ENCODE peak calls at places on chromosomes 12 and 14, in nine cellular contexts. U is BJ, C is Peyer's patch, Z is GM23338, H is IMR-90, X is fibroblast of lung, O is AG04450, Y is lower leg skin, S is endothelial cell. Q is an unnamed sample.

GRCh38 chr12:113980537-113981337 is 14.6 kb upstream of the RBM19 start:
- DNase-seq in U (no peak), C (no peak), Z (peak; percentile 88), H (peak; percentile 74), X (peak; percentile 55), O (peak; percentile 47), Y (no peak), S (peak; percentile 55), Q (peak; percentile 35)

GRCh38 chr12:4421590-4422031 is 24.0 kb downstream of the FGF6 start:
- DNase-seq in U (no peak), C (no peak), Z (peak; percentile 89), H (peak; percentile 36), X (peak; percentile 7), O (no peak), Y (peak; percentile 31), S (peak; percentile 46), Q (no peak)

GRCh38 chr14:71714225-71714624 is 218.0 kb upstream of the RGS6 start:
- DNase-seq in U (peak; percentile 82), C (no peak), Z (no peak), H (peak; percentile 90), X (peak; percentile 97), O (no peak), Y (no peak), S (no peak), Q (peak; percentile 60)

GRCh38 chr12:122983789-122984515 is 3.5 kb downstream of the ARL6IP4 start:
- DNase-seq in U (no peak), C (no peak), Z (no peak), H (no peak), X (peak; percentile 11), O (no peak), Y (no peak), S (no peak), Q (no peak)

GRCh38 chr14:31270196-31270772 is 62.7 kb upstream of the HECTD1 start:
- DNase-seq in U (no peak), C (no peak), Z (peak; percentile 65), H (no peak), X (no peak), O (no peak), Y (no peak), S (no peak), Q (no peak)

GRCh38 chr14:42475289-42475688 is 868.6 kb downstream of the LRFN5 start:
- DNase-seq in U (no peak), C (no peak), Z (peak; percentile 82), H (no peak), X (no peak), O (no peak), Y (no peak), S (no peak), Q (no peak)

GRCh38 chr12:111409403-111410228 is 3.9 kb downstream of the SH2B3 start:
- DNase-seq in U (no peak), C (peak; percentile 62), Z (no peak), H (peak; percentile 67), X (peak; percentile 81), O (no peak), Y (peak; percentile 93), S (no peak), Q (no peak)

GRCh38 chr14:63224196-63224595 is 20.0 kb downstream of the RHOJ start:
- DNase-seq in U (no peak), C (no peak), Z (no peak), H (no peak), X (peak; percentile 84), O (no peak), Y (no peak), S (no peak), Q (no peak)

GRCh38 chr14:100237735-100238418 is 1.1 kb upstream of the YY1 start:
- DNase-seq in U (no peak), C (peak; percentile 48), Z (peak; percentile 83), H (peak; percentile 35), X (peak; percentile 29), O (no peak), Y (peak; percentile 88), S (peak; percentile 44), Q (no peak)

GRCh38 chr12:76259660-76260389 is 88.4 kb downstream of the BBS10 start:
- DNase-seq in U (peak; percentile 52), C (no peak), Z (no peak), H (peak; percentile 94), X (peak; percentile 92), O (peak; percentile 72), Y (no peak), S (no peak), Q (peak; percentile 53)

GRCh38 chr14:100165825-100166520 is 6.5 kb upstream of the DEGS2 start:
- DNase-seq in U (no peak), C (no peak), Z (no peak), H (no peak), X (no peak), O (no peak), Y (no peak), S (no peak), Q (no peak)

GRCh38 chr12:67484788-67485480 is 163.6 kb upstream of the DYRK2 start:
- DNase-seq in U (no peak), C (peak; percentile 26), Z (no peak), H (no peak), X (no peak), O (no peak), Y (no peak), S (no peak), Q (no peak)

GRCh38 chr12:11568762-11569478 is 80.6 kb upstream of the ETV6 start:
- DNase-seq in U (no peak), C (no peak), Z (no peak), H (no peak), X (no peak), O (no peak), Y (no peak), S (no peak), Q (no peak)

GRCh38 chr14:91367173-91368171 is 50.1 kb downstream of the CCDC88C start:
- DNase-seq in U (no peak), C (peak; percentile 80), Z (no peak), H (peak; percentile 66), X (peak; percentile 97), O (no peak), Y (no peak), S (no peak), Q (no peak)

GRCh38 chr14:22070119-22070982 is 396.7 kb upstream of the OR4E1 start:
- DNase-seq in U (no peak), C (peak; percentile 43), Z (peak; percentile 72), H (no peak), X (no peak), O (no peak), Y (no peak), S (peak; percentile 7), Q (no peak)

GRCh38 chr12:72499244-72499643 is 227.1 kb downstream of the TRHDE start:
- DNase-seq in U (no peak), C (no peak), Z (no peak), H (peak; percentile 33), X (peak; percentile 7), O (no peak), Y (no peak), S (no peak), Q (no peak)

DNA sequence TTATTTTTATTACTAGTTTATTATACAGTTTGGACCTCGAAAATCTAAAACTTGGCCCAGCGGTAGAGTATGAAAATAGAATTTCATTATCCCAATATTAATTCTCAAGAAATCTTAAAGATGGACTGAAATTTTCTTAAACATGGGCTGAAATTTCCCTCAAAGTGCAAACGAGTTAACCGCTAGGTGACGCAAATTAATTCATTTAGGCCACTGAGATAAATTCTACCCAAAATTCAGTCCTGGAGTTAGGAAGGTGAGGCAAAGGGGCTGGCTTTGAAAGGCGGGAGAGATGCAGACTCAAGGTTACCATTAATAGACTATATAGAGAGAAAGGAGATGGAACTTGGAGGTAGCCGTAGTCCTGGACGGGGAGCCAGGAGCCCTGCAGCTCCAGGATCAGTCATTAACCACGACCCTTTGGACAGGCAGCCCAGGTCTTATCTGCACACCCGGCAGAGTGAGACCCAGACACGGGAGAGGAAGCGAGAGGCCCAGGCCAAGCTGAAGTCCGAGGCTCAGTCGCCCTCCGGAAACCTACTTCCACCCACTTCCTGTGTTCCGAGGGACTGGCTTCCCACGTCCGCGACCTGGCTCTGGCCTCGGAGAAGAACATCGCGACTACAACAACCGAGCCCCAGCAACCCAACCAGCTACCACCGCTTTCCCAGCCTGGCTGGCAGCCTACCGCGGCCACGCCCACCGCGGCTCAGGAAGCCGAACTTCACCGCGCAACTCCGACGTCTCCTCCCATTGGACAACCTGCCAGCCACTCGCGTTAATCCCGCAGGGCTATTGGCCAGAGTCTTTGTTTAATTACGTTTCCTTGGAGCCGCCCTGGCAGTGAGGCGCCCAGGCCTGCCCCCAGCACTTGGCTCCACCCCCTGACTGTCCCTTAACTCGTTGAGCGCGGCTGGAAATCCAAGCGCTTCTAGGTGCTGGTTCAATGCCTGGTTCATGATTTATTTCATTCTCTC is at the start of gene EFCAB11:
- DNase-seq in U (peak; percentile 94), C (peak; percentile 95), Z (peak; percentile 100), H (peak; percentile 98), X (peak; percentile 99), O (peak; percentile 94), Y (peak; percentile 99), S (peak; percentile 92), Q (peak; percentile 95)
- TF ChIP-seq CTCF in U (peak; percentile 18), C (no peak), Z (peak; percentile 19), H (peak; percentile 15), X (no peak), O (peak; percentile 15), Y (no peak), S (peak; percentile 38), Q (no peak)

GRCh38 chr12:7716391-7716790 is 5.2 kb downstream of the DPPA3 start:
- DNase-seq in U (no peak), C (no peak), Z (peak; percentile 59), H (no peak), X (no peak), O (no peak), Y (no peak), S (no peak), Q (no peak)
- TF ChIP-seq CTCF in U (no peak), C (no peak), Z (peak; percentile 74), H (no peak), X (no peak), O (no peak), Y (no peak), S (no peak), Q (no peak)

GRCh38 chr12:26803552-26803951 is 29.4 kb downstream of the ITPR2 start:
- DNase-seq in U (no peak), C (no peak), Z (no peak), H (peak; percentile 50), X (peak; percentile 83), O (no peak), Y (no peak), S (no peak), Q (no peak)
- TF ChIP-seq CTCF in U (no peak), C (no peak), Z (no peak), H (no peak), X (no peak), O (no peak), Y (no peak), S (no peak), Q (no peak)

GRCh38 chr12:42550815-42551214 is 38.7 kb downstream of the PRICKLE1 start:
- DNase-seq in U (no peak), C (no peak), Z (no peak), H (no peak), X (no peak), O (no peak), Y (no peak), S (no peak), Q (no peak)

GRCh38 chr12:42541965-42542364 is 47.6 kb downstream of the PRICKLE1 start:
- DNase-seq in U (no peak), C (no peak), Z (no peak), H (no peak), X (no peak), O (no peak), Y (no peak), S (no peak), Q (no peak)

DNA sequence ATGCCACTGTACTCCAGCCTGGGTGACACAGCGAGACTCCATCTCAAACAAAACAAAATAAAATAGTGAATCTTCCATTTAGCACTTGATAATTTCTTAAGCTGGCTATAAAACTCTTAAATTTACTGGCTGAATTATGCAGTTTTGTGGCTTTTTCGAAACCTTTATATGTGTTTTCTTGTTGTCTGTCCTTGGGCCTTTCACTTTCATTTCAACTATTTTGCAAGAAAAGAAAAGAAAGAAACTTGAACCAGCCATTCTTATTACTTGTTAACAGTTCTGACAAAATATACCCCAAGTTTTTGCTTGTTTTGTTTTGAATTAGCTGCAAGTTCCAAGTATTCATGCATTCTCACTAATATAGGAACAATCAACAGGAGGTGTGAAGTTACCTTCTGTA is 42.8 kb downstream of the PRICKLE1 start:
- DNase-seq in U (no peak), C (no peak), Z (no peak), H (no peak), X (no peak), O (no peak), Y (no peak), S (no peak), Q (no peak)
- TF ChIP-seq CTCF in U (no peak), C (no peak), Z (no peak), H (no peak), X (no peak), O (no peak), Y (no peak), S (no peak), Q (no peak)

Q was measured in AG09319.